ENCODE peak calls at places on chromosomes 16 and 17, in seven cellular contexts. One of them, this sample, is unnamed.

GRCh38 chr17:8162997-8163977 is 539 bp upstream of the VAMP2 start:
- DNase-seq in AG08395: no peak
- DNase-seq in cardiac fibroblast: no peak
- DNase-seq in PC-9: no peak
- DNase-seq in KBM-7: no peak
- DNase-seq in adrenal gland: peak
- DNase-seq in SHP77: peak
- DNase-seq in this sample: no peak

GRCh38 chr17:17151962-17152361 is 54.2 kb downstream of the PLD6 start:
- DNase-seq in SHP77: no peak
- DNase-seq in adrenal gland: peak
- DNase-seq in PC-9: no peak
- DNase-seq in KBM-7: no peak
- DNase-seq in cardiac fibroblast: peak
- DNase-seq in AG08395: peak
- DNase-seq in this sample: no peak

GRCh38 chr16:65754799-65755691 is 611.4 kb upstream of the CDH5 start:
- DNase-seq in cardiac fibroblast: no peak
- DNase-seq in PC-9: no peak
- DNase-seq in adrenal gland: no peak
- DNase-seq in AG08395: peak
- DNase-seq in KBM-7: no peak
- DNase-seq in SHP77: no peak
- DNase-seq in this sample: no peak

GRCh38 chr17:38921756-38922411 is 3.5 kb upstream of the LASP1NB start:
- DNase-seq in KBM-7: peak
- DNase-seq in AG08395: no peak
- DNase-seq in SHP77: no peak
- DNase-seq in cardiac fibroblast: no peak
- DNase-seq in PC-9: no peak
- DNase-seq in adrenal gland: no peak
- DNase-seq in this sample: no peak

GRCh38 chr17:69972251-69972650 is 102.8 kb upstream of the KCNJ16 start:
- DNase-seq in adrenal gland: no peak
- DNase-seq in AG08395: peak
- DNase-seq in PC-9: no peak
- DNase-seq in KBM-7: no peak
- DNase-seq in cardiac fibroblast: peak
- DNase-seq in SHP77: no peak
- DNase-seq in this sample: no peak

GRCh38 chr17:83087788-83088360 is 8.5 kb downstream of the METRNL start:
- DNase-seq in cardiac fibroblast: no peak
- DNase-seq in KBM-7: no peak
- DNase-seq in AG08395: no peak
- DNase-seq in SHP77: no peak
- DNase-seq in adrenal gland: no peak
- DNase-seq in PC-9: no peak
- DNase-seq in this sample: no peak

GRCh38 chr16:1745181-1745899 is 26.0 kb downstream of the NME3 start:
- DNase-seq in PC-9: peak
- DNase-seq in KBM-7: no peak
- DNase-seq in adrenal gland: no peak
- DNase-seq in cardiac fibroblast: peak
- DNase-seq in AG08395: peak
- DNase-seq in SHP77: no peak
- DNase-seq in this sample: no peak

GRCh38 chr16:50709061-50709695 is 15.8 kb downstream of the NOD2 start:
- DNase-seq in KBM-7: peak
- DNase-seq in cardiac fibroblast: no peak
- DNase-seq in adrenal gland: peak
- DNase-seq in AG08395: no peak
- DNase-seq in PC-9: no peak
- DNase-seq in SHP77: no peak
- DNase-seq in this sample: peak

GRCh38 chr17:66578781-66579489 is 256.0 kb upstream of the CACNG5 start:
- DNase-seq in SHP77: no peak
- DNase-seq in KBM-7: no peak
- DNase-seq in cardiac fibroblast: peak
- DNase-seq in AG08395: no peak
- DNase-seq in adrenal gland: no peak
- DNase-seq in PC-9: no peak
- DNase-seq in this sample: peak

GRCh38 chr17:14307560-14308024 is 6.7 kb downstream of the HS3ST3B1 start:
- DNase-seq in KBM-7: no peak
- DNase-seq in cardiac fibroblast: peak
- DNase-seq in SHP77: no peak
- DNase-seq in adrenal gland: no peak
- DNase-seq in PC-9: no peak
- DNase-seq in AG08395: peak
- DNase-seq in this sample: no peak

GRCh38 chr17:66941249-66941648 is 23.3 kb upstream of the CACNG4 start:
- DNase-seq in KBM-7: no peak
- DNase-seq in AG08395: no peak
- DNase-seq in PC-9: no peak
- DNase-seq in SHP77: no peak
- DNase-seq in cardiac fibroblast: no peak
- DNase-seq in adrenal gland: no peak
- DNase-seq in this sample: no peak

GRCh38 chr17:79892457-79893236 is 53.4 kb upstream of the CBX4 start:
- DNase-seq in adrenal gland: no peak
- DNase-seq in KBM-7: no peak
- DNase-seq in SHP77: peak
- DNase-seq in AG08395: no peak
- DNase-seq in cardiac fibroblast: no peak
- DNase-seq in PC-9: no peak
- DNase-seq in this sample: no peak

This sample was measured in AML-193.